ENCODE peak calls at places on chromosomes 16 and 17, in seven cellular contexts. B, X, U, D, F, K and C are unnamed samples.
A peak's percentile ranks its signal among the peaks of the same experiment; 100 is the strongest.

GRCh38 chr17:8896641-8897635 is 29.5 kb upstream of the PIK3R6 start:
- DNase-seq in B (no peak), X (no peak), U (no peak), D (no peak), F (no peak), K (no peak), C (no peak)

GRCh38 chr17:19876524-19877161 is 8.9 kb upstream of the ULK2 start:
- DNase-seq in B (peak; percentile 78), X (no peak), U (no peak), D (no peak), F (peak; percentile 48), K (peak; percentile 84), C (peak; percentile 57)

GRCh38 chr16:56565023-56565477 is at the start of gene MT4:
- DNase-seq in B (peak; percentile 13), X (no peak), U (no peak), D (no peak), F (no peak), K (no peak), C (no peak)

GRCh38 chr16:24309222-24309905 is 53.2 kb downstream of the CACNG3 start:
- DNase-seq in B (no peak), X (peak; percentile 9), U (no peak), D (peak; percentile 39), F (no peak), K (no peak), C (no peak)

GRCh38 chr17:16002708-16003265 is 3.2 kb downstream of the TTC19 start:
- DNase-seq in B (no peak), X (no peak), U (no peak), D (no peak), F (no peak), K (no peak), C (no peak)

GRCh38 chr16:80527297-80527696 is 13.5 kb upstream of the DYNLRB2 start:
- DNase-seq in B (no peak), X (peak; percentile 6), U (no peak), D (peak; percentile 11), F (no peak), K (no peak), C (no peak)

GRCh38 chr17:83099570-83100181 is 20.3 kb downstream of the METRNL start:
- DNase-seq in B (peak; percentile 89), X (peak; percentile 20), U (no peak), D (no peak), F (peak; percentile 67), K (no peak), C (no peak)

GRCh38 chr17:13002761-13003453 is 14.9 kb downstream of the ELAC2 start:
- DNase-seq in B (peak; percentile 85), X (peak; percentile 79), U (peak; percentile 57), D (peak; percentile 77), F (peak; percentile 75), K (peak; percentile 62), C (peak; percentile 63)

GRCh38 chr16:58284021-58284420 is 10.8 kb downstream of the PRSS54 start:
- DNase-seq in B (no peak), X (no peak), U (no peak), D (no peak), F (no peak), K (no peak), C (no peak)

GRCh38 chr17:4625181-4625601 is 16.3 kb downstream of the ALOX15 start:
- DNase-seq in B (no peak), X (peak; percentile 58), U (no peak), D (peak; percentile 13), F (no peak), K (no peak), C (no peak)

GRCh38 chr16:68951991-68952877 is 108.9 kb downstream of the TANGO6 start:
- DNase-seq in B (no peak), X (no peak), U (no peak), D (peak; percentile 24), F (no peak), K (no peak), C (no peak)

GRCh38 chr17:55089955-55090573 is 121.5 kb downstream of the STXBP4 start:
- DNase-seq in B (no peak), X (peak; percentile 31), U (no peak), D (peak; percentile 18), F (no peak), K (no peak), C (no peak)

GRCh38 chr16:62732101-62732500 is 695.9 kb upstream of the CDH8 start:
- DNase-seq in B (no peak), X (no peak), U (no peak), D (no peak), F (no peak), K (no peak), C (no peak)

GRCh38 chr17:48620497-48621139 is 5.5 kb upstream of the HOXB8 start:
- DNase-seq in B (no peak), X (no peak), U (no peak), D (no peak), F (no peak), K (no peak), C (no peak)
- H3K27ac ChIP-seq in B (no peak overlapping the region), X (no peak overlapping the region), U (no peak overlapping the region), D (no peak overlapping the region), F (no peak overlapping the region), K (no peak overlapping the region), C (no peak overlapping the region)

DNA sequence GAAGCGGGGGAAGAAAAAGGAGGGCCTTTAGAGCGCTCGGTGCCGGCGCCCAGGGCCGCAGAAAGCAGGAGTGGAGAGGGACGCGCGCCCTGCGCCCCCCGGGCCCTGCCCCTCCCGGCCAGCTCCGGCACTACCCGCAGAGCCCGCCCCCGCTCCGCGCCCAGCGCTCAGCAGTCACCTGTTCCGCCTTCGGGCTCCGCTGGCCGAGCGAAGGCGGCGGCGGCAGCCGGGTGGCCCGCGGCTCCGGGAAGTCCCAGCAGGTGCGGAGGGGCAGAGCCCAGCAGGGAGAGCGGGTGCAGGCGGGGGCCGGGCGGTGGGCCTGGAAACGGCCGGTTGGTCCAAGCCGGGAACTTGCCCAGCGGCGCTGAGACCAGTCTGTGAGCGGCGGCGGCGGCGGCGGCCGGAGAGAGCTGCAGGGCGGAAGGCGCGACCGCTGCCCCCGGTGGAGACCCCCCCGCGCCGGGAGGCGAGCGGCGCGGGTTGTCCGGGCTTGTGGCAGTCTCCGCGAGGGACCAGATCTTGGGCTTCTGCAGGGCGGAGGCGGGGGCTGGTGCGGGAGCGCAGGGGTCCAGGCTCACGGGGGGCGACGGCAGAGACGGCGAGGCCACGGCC is 2.2 kb downstream of the IRX3 start:
- DNase-seq in B (no peak), X (no peak), U (no peak), D (no peak), F (no peak), K (no peak), C (no peak)
- H3K4me3 ChIP-seq in B (peak overlapping the region; percentile 91), X (peak overlapping the region; percentile 2), U (peak overlapping the region; percentile 87), D (no peak overlapping the region), F (peak overlapping the region; percentile 78), K (peak overlapping the region; percentile 47), C (no peak overlapping the region)

GRCh38 chr16:47995354-47995753 is 160.4 kb downstream of the ABCC12 start:
- DNase-seq in B (no peak), X (no peak), U (no peak), D (no peak), F (no peak), K (no peak), C (no peak)
- TF ChIP-seq CTCF in B (no peak), X (no peak), U (no peak), D (no peak), F (no peak), K (no peak), C (no peak)

GRCh38 chr17:50147841-50148225 is 2.6 kb downstream of the PPP1R9B start:
- DNase-seq in B (peak; percentile 75), X (peak; percentile 31), U (no peak), D (no peak), F (no peak), K (no peak), C (no peak)
- H3K27ac ChIP-seq in B (peak overlapping the region; percentile 91), X (peak overlapping the region; percentile 60), U (peak overlapping the region; percentile 92), D (peak overlapping the region; percentile 64), F (peak overlapping the region; percentile 83), K (peak overlapping the region; percentile 89), C (peak overlapping the region; percentile 43)

GRCh38 chr16:72471317-72471716 is 299.4 kb upstream of the PMFBP1 start:
- DNase-seq in B (no peak), X (no peak), U (no peak), D (no peak), F (no peak), K (no peak), C (no peak)

GRCh38 chr16:72473631-72474030 is 301.7 kb upstream of the PMFBP1 start:
- DNase-seq in B (no peak), X (no peak), U (no peak), D (no peak), F (no peak), K (no peak), C (no peak)

GRCh38 chr16:72474511-72475123 is 302.7 kb upstream of the PMFBP1 start:
- DNase-seq in B (no peak), X (peak; percentile 43), U (no peak), D (peak; percentile 78), F (no peak), K (no peak), C (no peak)

GRCh38 chr16:72470541-72470940 is 298.6 kb upstream of the PMFBP1 start:
- DNase-seq in B (no peak), X (no peak), U (no peak), D (no peak), F (no peak), K (no peak), C (no peak)

GRCh38 chr16:72475688-72476087 is 303.7 kb upstream of the PMFBP1 start:
- DNase-seq in B (no peak), X (no peak), U (no peak), D (no peak), F (no peak), K (no peak), C (no peak)
- H3K4me3 ChIP-seq in B (no peak overlapping the region), X (no peak overlapping the region), U (no peak overlapping the region), D (no peak overlapping the region), F (no peak overlapping the region), K (no peak overlapping the region), C (no peak overlapping the region)